ENCODE peak calls at places on chromosomes 3 and 15, in seven cellular contexts. One of them, this sample, is unnamed.

GRCh38 chr15:59259137-59259943 is 52.7 kb downstream of the LDHAL6B start:
- ATAC-seq in A549: no peak
- ATAC-seq in heart left ventricle: no peak
- ATAC-seq in upper lobe of left lung: no peak
- ATAC-seq in body of pancreas: no peak
- ATAC-seq in HCT116: no peak
- ATAC-seq in right lobe of liver: no peak
- ATAC-seq in this sample: no peak

GRCh38 chr15:90583471-90584252 is 53.9 kb downstream of the CRTC3 start:
- ATAC-seq in body of pancreas: no peak
- ATAC-seq in heart left ventricle: peak
- ATAC-seq in upper lobe of left lung: no peak
- ATAC-seq in A549: no peak
- ATAC-seq in HCT116: no peak
- ATAC-seq in right lobe of liver: no peak
- ATAC-seq in this sample: no peak

GRCh38 chr3:130699765-130700164 is 46.9 kb downstream of the PIK3R4 start:
- ATAC-seq in body of pancreas: no peak
- ATAC-seq in upper lobe of left lung: no peak
- ATAC-seq in right lobe of liver: peak
- ATAC-seq in HCT116: peak
- ATAC-seq in A549: no peak
- ATAC-seq in heart left ventricle: no peak
- ATAC-seq in this sample: no peak

GRCh38 chr15:50051811-50052419 is 67.1 kb downstream of the ATP8B4 start:
- ATAC-seq in heart left ventricle: peak
- ATAC-seq in upper lobe of left lung: peak
- ATAC-seq in right lobe of liver: peak
- ATAC-seq in HCT116: peak
- ATAC-seq in A549: peak
- ATAC-seq in body of pancreas: peak
- ATAC-seq in this sample: peak

GRCh38 chr3:133106169-133106568 is 68.0 kb downstream of the TMEM108 start:
- ATAC-seq in A549: no peak
- ATAC-seq in heart left ventricle: no peak
- ATAC-seq in upper lobe of left lung: no peak
- ATAC-seq in body of pancreas: no peak
- ATAC-seq in right lobe of liver: no peak
- ATAC-seq in HCT116: no peak
- ATAC-seq in this sample: no peak

GRCh38 chr15:46701347-46701746 is 1016.0 kb upstream of the SEMA6D start:
- ATAC-seq in A549: no peak
- ATAC-seq in HCT116: no peak
- ATAC-seq in body of pancreas: no peak
- ATAC-seq in upper lobe of left lung: no peak
- ATAC-seq in heart left ventricle: no peak
- ATAC-seq in right lobe of liver: no peak
- ATAC-seq in this sample: no peak

GRCh38 chr3:53140575-53141467 is 10.6 kb upstream of the RFT1 start:
- ATAC-seq in heart left ventricle: peak
- ATAC-seq in upper lobe of left lung: peak
- ATAC-seq in HCT116: peak
- ATAC-seq in right lobe of liver: peak
- ATAC-seq in body of pancreas: no peak
- ATAC-seq in A549: peak
- ATAC-seq in this sample: no peak

GRCh38 chr3:158430448-158430847 is 140.5 kb upstream of the MLF1 start:
- ATAC-seq in HCT116: no peak
- ATAC-seq in heart left ventricle: no peak
- ATAC-seq in A549: no peak
- ATAC-seq in body of pancreas: no peak
- ATAC-seq in right lobe of liver: no peak
- ATAC-seq in upper lobe of left lung: no peak
- ATAC-seq in this sample: no peak

GRCh38 chr3:45067486-45067885 is 41.4 kb downstream of the CLEC3B start:
- ATAC-seq in A549: no peak
- ATAC-seq in upper lobe of left lung: no peak
- ATAC-seq in HCT116: no peak
- ATAC-seq in right lobe of liver: no peak
- ATAC-seq in body of pancreas: no peak
- ATAC-seq in heart left ventricle: no peak
- ATAC-seq in this sample: no peak

GRCh38 chr15:29670945-29671307 is 151.3 kb downstream of the TJP1 start:
- ATAC-seq in right lobe of liver: peak
- ATAC-seq in upper lobe of left lung: peak
- ATAC-seq in body of pancreas: peak
- ATAC-seq in A549: peak
- ATAC-seq in heart left ventricle: no peak
- ATAC-seq in HCT116: peak
- ATAC-seq in this sample: no peak

GRCh38 chr3:23760325-23760724 is 45.4 kb upstream of the UBE2E1 start:
- ATAC-seq in right lobe of liver: no peak
- ATAC-seq in upper lobe of left lung: no peak
- ATAC-seq in body of pancreas: no peak
- ATAC-seq in heart left ventricle: no peak
- ATAC-seq in HCT116: no peak
- ATAC-seq in A549: no peak
- ATAC-seq in this sample: no peak

GRCh38 chr3:43369404-43370345 is 83.3 kb downstream of the SNRK start:
- ATAC-seq in upper lobe of left lung: peak
- ATAC-seq in body of pancreas: no peak
- ATAC-seq in heart left ventricle: peak
- ATAC-seq in right lobe of liver: peak
- ATAC-seq in A549: no peak
- ATAC-seq in HCT116: no peak
- ATAC-seq in this sample: no peak

GRCh38 chr15:55372701-55373440 is 35.3 kb downstream of the CCPG1 start:
- ATAC-seq in HCT116: no peak
- ATAC-seq in A549: no peak
- ATAC-seq in heart left ventricle: no peak
- ATAC-seq in upper lobe of left lung: no peak
- ATAC-seq in right lobe of liver: no peak
- ATAC-seq in body of pancreas: no peak
- ATAC-seq in this sample: no peak

GRCh38 chr3:16509721-16510619 is 3.5 kb downstream of the RFTN1 start:
- ATAC-seq in HCT116: no peak
- ATAC-seq in A549: no peak
- ATAC-seq in right lobe of liver: no peak
- ATAC-seq in upper lobe of left lung: no peak
- ATAC-seq in body of pancreas: no peak
- ATAC-seq in heart left ventricle: no peak
- ATAC-seq in this sample: no peak

GRCh38 chr15:48682949-48683651 is 37.6 kb upstream of the FBN1 start:
- ATAC-seq in right lobe of liver: peak
- ATAC-seq in HCT116: no peak
- ATAC-seq in A549: peak
- ATAC-seq in upper lobe of left lung: peak
- ATAC-seq in heart left ventricle: peak
- ATAC-seq in body of pancreas: no peak
- ATAC-seq in this sample: peak

GRCh38 chr15:70308011-70308761 is 210.5 kb upstream of the TLE3 start:
- ATAC-seq in A549: peak
- ATAC-seq in right lobe of liver: no peak
- ATAC-seq in body of pancreas: no peak
- ATAC-seq in HCT116: peak
- ATAC-seq in upper lobe of left lung: peak
- ATAC-seq in heart left ventricle: no peak
- ATAC-seq in this sample: no peak

GRCh38 chr3:145716519-145716918 is 444.5 kb downstream of the PLOD2 start:
- ATAC-seq in heart left ventricle: no peak
- ATAC-seq in upper lobe of left lung: peak
- ATAC-seq in A549: no peak
- ATAC-seq in HCT116: no peak
- ATAC-seq in right lobe of liver: no peak
- ATAC-seq in body of pancreas: no peak
- ATAC-seq in this sample: no peak

GRCh38 chr3:196890309-196890708 is 22.6 kb downstream of the SENP5 start:
- ATAC-seq in upper lobe of left lung: no peak
- ATAC-seq in right lobe of liver: no peak
- ATAC-seq in A549: no peak
- ATAC-seq in body of pancreas: no peak
- ATAC-seq in HCT116: no peak
- ATAC-seq in heart left ventricle: peak
- ATAC-seq in this sample: no peak

GRCh38 chr3:112199622-112200316 is 66.7 kb upstream of the GCSAM start:
- ATAC-seq in heart left ventricle: no peak
- ATAC-seq in body of pancreas: no peak
- ATAC-seq in A549: peak
- ATAC-seq in upper lobe of left lung: no peak
- ATAC-seq in HCT116: peak
- ATAC-seq in right lobe of liver: no peak
- ATAC-seq in this sample: no peak

GRCh38 chr15:80876034-80876433 is 96.9 kb downstream of the CEMIP start:
- ATAC-seq in upper lobe of left lung: peak
- ATAC-seq in body of pancreas: no peak
- ATAC-seq in right lobe of liver: no peak
- ATAC-seq in A549: no peak
- ATAC-seq in HCT116: no peak
- ATAC-seq in heart left ventricle: peak
- ATAC-seq in this sample: no peak

GRCh38 chr15:74724570-74725240 is 623 bp downstream of the CYP1A1 start:
- ATAC-seq in A549: no peak
- ATAC-seq in heart left ventricle: no peak
- ATAC-seq in right lobe of liver: no peak
- ATAC-seq in body of pancreas: no peak
- ATAC-seq in upper lobe of left lung: no peak
- ATAC-seq in HCT116: no peak
- ATAC-seq in this sample: no peak

GRCh38 chr3:150763841-150764483 is 993 bp upstream of the SIAH2 start:
- ATAC-seq in upper lobe of left lung: peak
- ATAC-seq in A549: peak
- ATAC-seq in body of pancreas: peak
- ATAC-seq in right lobe of liver: peak
- ATAC-seq in HCT116: peak
- ATAC-seq in heart left ventricle: peak
- ATAC-seq in this sample: peak

DNA sequence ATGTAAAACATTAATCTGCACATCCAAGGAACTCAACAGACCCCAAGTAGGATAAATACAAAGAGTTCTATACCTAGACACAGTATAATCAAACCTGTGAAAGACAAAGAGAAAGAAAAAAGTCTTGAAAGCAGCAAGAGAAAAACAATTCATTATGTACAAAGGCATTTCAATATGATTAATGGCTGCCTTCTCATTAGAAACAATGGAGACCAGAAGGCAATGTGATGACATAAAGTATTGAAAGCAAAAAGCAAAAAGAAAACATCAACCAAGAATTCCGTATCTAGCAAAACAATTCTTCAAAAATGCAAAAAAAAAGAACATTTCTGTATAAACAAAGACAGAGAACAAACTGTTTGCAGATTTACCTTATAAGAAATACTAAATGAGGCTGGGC is 81.1 kb downstream of the XXYLT1 start:
- ATAC-seq in body of pancreas: no peak
- ATAC-seq in heart left ventricle: no peak
- ATAC-seq in A549: no peak
- ATAC-seq in HCT116: no peak
- ATAC-seq in right lobe of liver: no peak
- ATAC-seq in upper lobe of left lung: no peak
- ATAC-seq in this sample: no peak
- TF ChIP-seq POLR2A in body of pancreas: no peak
- TF ChIP-seq POLR2A in heart left ventricle: no peak
- TF ChIP-seq POLR2A in A549: no peak
- TF ChIP-seq POLR2A in HCT116: no peak
- TF ChIP-seq POLR2A in right lobe of liver: no peak
- TF ChIP-seq POLR2A in upper lobe of left lung: no peak
- TF ChIP-seq POLR2A in this sample: no peak

GRCh38 chr3:179347383-179348194 is at the start of gene MFN1:
- ATAC-seq in A549: peak
- ATAC-seq in body of pancreas: peak
- ATAC-seq in heart left ventricle: peak
- ATAC-seq in HCT116: peak
- ATAC-seq in right lobe of liver: peak
- ATAC-seq in upper lobe of left lung: peak
- ATAC-seq in this sample: peak
- TF ChIP-seq POLR2A in A549: peak
- TF ChIP-seq POLR2A in body of pancreas: peak
- TF ChIP-seq POLR2A in heart left ventricle: peak
- TF ChIP-seq POLR2A in HCT116: no peak
- TF ChIP-seq POLR2A in right lobe of liver: peak
- TF ChIP-seq POLR2A in upper lobe of left lung: peak
- TF ChIP-seq POLR2A in this sample: peak

GRCh38 chr3:159765025-159765859 is 223.4 kb upstream of the IL12A start:
- ATAC-seq in A549: peak
- ATAC-seq in upper lobe of left lung: peak
- ATAC-seq in body of pancreas: peak
- ATAC-seq in heart left ventricle: peak
- ATAC-seq in HCT116: peak
- ATAC-seq in right lobe of liver: peak
- ATAC-seq in this sample: peak
- TF ChIP-seq POLR2A in A549: peak
- TF ChIP-seq POLR2A in upper lobe of left lung: no peak
- TF ChIP-seq POLR2A in body of pancreas: no peak
- TF ChIP-seq POLR2A in heart left ventricle: peak
- TF ChIP-seq POLR2A in HCT116: no peak
- TF ChIP-seq POLR2A in right lobe of liver: peak
- TF ChIP-seq POLR2A in this sample: peak

GRCh38 chr3:14124615-14125192 is at the start of the genes CHCHD4 and TMEM43:
- ATAC-seq in HCT116: peak
- ATAC-seq in A549: peak
- ATAC-seq in body of pancreas: peak
- ATAC-seq in upper lobe of left lung: peak
- ATAC-seq in heart left ventricle: peak
- ATAC-seq in right lobe of liver: peak
- ATAC-seq in this sample: peak
- TF ChIP-seq POLR2A in HCT116: peak
- TF ChIP-seq POLR2A in A549: peak
- TF ChIP-seq POLR2A in body of pancreas: peak
- TF ChIP-seq POLR2A in upper lobe of left lung: peak
- TF ChIP-seq POLR2A in heart left ventricle: peak
- TF ChIP-seq POLR2A in right lobe of liver: peak
- TF ChIP-seq POLR2A in this sample: peak

DNA sequence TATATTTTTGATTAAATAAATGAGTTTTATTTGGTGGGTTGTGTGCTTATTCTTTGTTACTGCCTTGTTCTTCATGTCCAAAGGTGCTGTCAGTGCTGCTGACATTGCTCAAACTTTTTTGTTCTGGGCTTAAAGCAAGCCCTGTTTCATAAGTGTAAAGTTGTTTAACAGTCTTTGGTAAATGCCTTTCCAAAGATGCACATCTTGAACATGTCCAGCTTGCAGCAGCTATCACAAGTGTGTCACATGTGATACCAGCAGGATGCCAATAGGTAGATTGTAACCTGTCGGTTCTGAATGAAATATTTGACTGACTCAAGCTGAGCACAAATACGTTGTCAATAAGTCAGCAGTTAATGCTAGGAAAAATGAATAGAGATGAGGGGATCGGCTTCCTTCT is 986.3 kb downstream of the TUSC7 start:
- ATAC-seq in heart left ventricle: no peak
- ATAC-seq in right lobe of liver: no peak
- ATAC-seq in upper lobe of left lung: no peak
- ATAC-seq in body of pancreas: no peak
- ATAC-seq in A549: no peak
- ATAC-seq in HCT116: no peak
- ATAC-seq in this sample: no peak
- TF ChIP-seq POLR2A in heart left ventricle: no peak
- TF ChIP-seq POLR2A in right lobe of liver: no peak
- TF ChIP-seq POLR2A in upper lobe of left lung: no peak
- TF ChIP-seq POLR2A in body of pancreas: no peak
- TF ChIP-seq POLR2A in A549: no peak
- TF ChIP-seq POLR2A in HCT116: no peak
- TF ChIP-seq POLR2A in this sample: no peak

This sample was measured in gastroesophageal sphincter.